ENCODE peak calls at places on chromosomes 1 and 21, in nine cellular contexts. One of them, this sample, is unnamed.

GRCh38 chr1:36172983-36173382 is 17.0 kb downstream of the MAP7D1 start:
- DNase-seq in pancreas: no peak
- DNase-seq in fibroblast of mammary gland: peak
- DNase-seq in hepatic stellate cell: peak
- DNase-seq in T-helper 17 cell: no peak
- DNase-seq in Daoy: peak
- DNase-seq in NCI-H2029: no peak
- DNase-seq in BJ: no peak
- DNase-seq in Peyer's patch: no peak
- DNase-seq in this sample: no peak

GRCh38 chr1:3530931-3531818 is 76.7 kb downstream of the ARHGEF16 start:
- DNase-seq in pancreas: peak
- DNase-seq in fibroblast of mammary gland: peak
- DNase-seq in hepatic stellate cell: peak
- DNase-seq in T-helper 17 cell: peak
- DNase-seq in Daoy: peak
- DNase-seq in NCI-H2029: no peak
- DNase-seq in BJ: no peak
- DNase-seq in Peyer's patch: peak
- DNase-seq in this sample: no peak

GRCh38 chr1:48470506-48470905 is 1.5 kb downstream of the SPATA6 start:
- DNase-seq in pancreas: no peak
- DNase-seq in fibroblast of mammary gland: peak
- DNase-seq in hepatic stellate cell: no peak
- DNase-seq in T-helper 17 cell: no peak
- DNase-seq in Daoy: peak
- DNase-seq in NCI-H2029: peak
- DNase-seq in BJ: no peak
- DNase-seq in Peyer's patch: no peak
- DNase-seq in this sample: no peak

GRCh38 chr1:197908695-197909336 is 6.4 kb downstream of the C1orf53 start:
- DNase-seq in pancreas: no peak
- DNase-seq in fibroblast of mammary gland: no peak
- DNase-seq in hepatic stellate cell: no peak
- DNase-seq in T-helper 17 cell: no peak
- DNase-seq in Daoy: no peak
- DNase-seq in NCI-H2029: no peak
- DNase-seq in BJ: no peak
- DNase-seq in Peyer's patch: no peak
- DNase-seq in this sample: no peak

GRCh38 chr1:118504867-118505266 is 319.8 kb upstream of the SPAG17 start:
- DNase-seq in pancreas: peak
- DNase-seq in fibroblast of mammary gland: no peak
- DNase-seq in hepatic stellate cell: no peak
- DNase-seq in T-helper 17 cell: no peak
- DNase-seq in Daoy: no peak
- DNase-seq in NCI-H2029: peak
- DNase-seq in BJ: no peak
- DNase-seq in Peyer's patch: no peak
- DNase-seq in this sample: no peak

GRCh38 chr1:64038965-64039926 is 164.2 kb upstream of the UBE2U start:
- DNase-seq in pancreas: no peak
- DNase-seq in fibroblast of mammary gland: peak
- DNase-seq in hepatic stellate cell: peak
- DNase-seq in T-helper 17 cell: no peak
- DNase-seq in Daoy: peak
- DNase-seq in NCI-H2029: peak
- DNase-seq in BJ: peak
- DNase-seq in Peyer's patch: no peak
- DNase-seq in this sample: no peak

GRCh38 chr21:25464275-25464674 is 143.0 kb downstream of the MRPL39 start:
- DNase-seq in pancreas: no peak
- DNase-seq in fibroblast of mammary gland: peak
- DNase-seq in hepatic stellate cell: no peak
- DNase-seq in T-helper 17 cell: no peak
- DNase-seq in Daoy: no peak
- DNase-seq in NCI-H2029: no peak
- DNase-seq in BJ: no peak
- DNase-seq in Peyer's patch: no peak
- DNase-seq in this sample: no peak

GRCh38 chr1:47772960-47773682 is 224.1 kb downstream of the TRABD2B start:
- DNase-seq in pancreas: no peak
- DNase-seq in fibroblast of mammary gland: no peak
- DNase-seq in hepatic stellate cell: no peak
- DNase-seq in T-helper 17 cell: no peak
- DNase-seq in Daoy: no peak
- DNase-seq in NCI-H2029: no peak
- DNase-seq in BJ: no peak
- DNase-seq in Peyer's patch: no peak
- DNase-seq in this sample: no peak

GRCh38 chr1:71273326-71273725 is 192.5 kb upstream of the ZRANB2 start:
- DNase-seq in pancreas: no peak
- DNase-seq in fibroblast of mammary gland: peak
- DNase-seq in hepatic stellate cell: no peak
- DNase-seq in T-helper 17 cell: no peak
- DNase-seq in Daoy: no peak
- DNase-seq in NCI-H2029: no peak
- DNase-seq in BJ: no peak
- DNase-seq in Peyer's patch: no peak
- DNase-seq in this sample: no peak

GRCh38 chr1:59504281-59504680 is 207.4 kb downstream of the FGGY start:
- DNase-seq in pancreas: no peak
- DNase-seq in fibroblast of mammary gland: no peak
- DNase-seq in hepatic stellate cell: no peak
- DNase-seq in T-helper 17 cell: no peak
- DNase-seq in Daoy: no peak
- DNase-seq in NCI-H2029: no peak
- DNase-seq in BJ: no peak
- DNase-seq in Peyer's patch: no peak
- DNase-seq in this sample: no peak

GRCh38 chr21:28884481-28884880 is 108.2 kb downstream of the LTN1 start:
- DNase-seq in pancreas: no peak
- DNase-seq in fibroblast of mammary gland: peak
- DNase-seq in hepatic stellate cell: no peak
- DNase-seq in T-helper 17 cell: no peak
- DNase-seq in Daoy: no peak
- DNase-seq in NCI-H2029: no peak
- DNase-seq in BJ: peak
- DNase-seq in Peyer's patch: no peak
- DNase-seq in this sample: no peak

GRCh38 chr1:32806315-32806714 is 10.8 kb downstream of the YARS1 start:
- DNase-seq in pancreas: no peak
- DNase-seq in fibroblast of mammary gland: no peak
- DNase-seq in hepatic stellate cell: no peak
- DNase-seq in T-helper 17 cell: no peak
- DNase-seq in Daoy: no peak
- DNase-seq in NCI-H2029: peak
- DNase-seq in BJ: no peak
- DNase-seq in Peyer's patch: no peak
- DNase-seq in this sample: no peak

GRCh38 chr1:62941780-62942179 is 157.8 kb downstream of the ATG4C start:
- DNase-seq in pancreas: no peak
- DNase-seq in fibroblast of mammary gland: no peak
- DNase-seq in hepatic stellate cell: no peak
- DNase-seq in T-helper 17 cell: no peak
- DNase-seq in Daoy: no peak
- DNase-seq in NCI-H2029: no peak
- DNase-seq in BJ: no peak
- DNase-seq in Peyer's patch: no peak
- DNase-seq in this sample: no peak

GRCh38 chr21:32141009-32141357 is 137.9 kb downstream of the MIS18A start:
- DNase-seq in pancreas: no peak
- DNase-seq in fibroblast of mammary gland: peak
- DNase-seq in hepatic stellate cell: no peak
- DNase-seq in T-helper 17 cell: no peak
- DNase-seq in Daoy: no peak
- DNase-seq in NCI-H2029: no peak
- DNase-seq in BJ: no peak
- DNase-seq in Peyer's patch: no peak
- DNase-seq in this sample: no peak

GRCh38 chr21:36134820-36135390 is at the start of gene CBR3:
- DNase-seq in pancreas: peak
- DNase-seq in fibroblast of mammary gland: peak
- DNase-seq in hepatic stellate cell: peak
- DNase-seq in T-helper 17 cell: peak
- DNase-seq in Daoy: peak
- DNase-seq in NCI-H2029: no peak
- DNase-seq in BJ: no peak
- DNase-seq in Peyer's patch: peak
- DNase-seq in this sample: peak

GRCh38 chr1:10704383-10704882 is 92.0 kb downstream of the CASZ1 start:
- DNase-seq in pancreas: no peak
- DNase-seq in fibroblast of mammary gland: no peak
- DNase-seq in hepatic stellate cell: no peak
- DNase-seq in T-helper 17 cell: no peak
- DNase-seq in Daoy: no peak
- DNase-seq in NCI-H2029: no peak
- DNase-seq in BJ: no peak
- DNase-seq in Peyer's patch: no peak
- DNase-seq in this sample: no peak

GRCh38 chr1:101451888-101452287 is 215.1 kb downstream of the S1PR1 start:
- DNase-seq in pancreas: no peak
- DNase-seq in fibroblast of mammary gland: no peak
- DNase-seq in hepatic stellate cell: no peak
- DNase-seq in T-helper 17 cell: no peak
- DNase-seq in Daoy: no peak
- DNase-seq in NCI-H2029: no peak
- DNase-seq in BJ: no peak
- DNase-seq in Peyer's patch: no peak
- DNase-seq in this sample: no peak

GRCh38 chr21:36628096-36628495 is 70.8 kb upstream of the SIM2 start:
- DNase-seq in pancreas: no peak
- DNase-seq in fibroblast of mammary gland: no peak
- DNase-seq in hepatic stellate cell: no peak
- DNase-seq in T-helper 17 cell: no peak
- DNase-seq in Daoy: no peak
- DNase-seq in NCI-H2029: no peak
- DNase-seq in BJ: no peak
- DNase-seq in Peyer's patch: no peak
- DNase-seq in this sample: no peak

GRCh38 chr1:151356668-151357067 is 9.6 kb upstream of the RFX5 start:
- DNase-seq in pancreas: no peak
- DNase-seq in fibroblast of mammary gland: no peak
- DNase-seq in hepatic stellate cell: no peak
- DNase-seq in T-helper 17 cell: no peak
- DNase-seq in Daoy: no peak
- DNase-seq in NCI-H2029: no peak
- DNase-seq in BJ: no peak
- DNase-seq in Peyer's patch: no peak
- DNase-seq in this sample: no peak

GRCh38 chr1:228867093-228867950 is 132.0 kb downstream of the RHOU start:
- DNase-seq in pancreas: no peak
- DNase-seq in fibroblast of mammary gland: no peak
- DNase-seq in hepatic stellate cell: no peak
- DNase-seq in T-helper 17 cell: no peak
- DNase-seq in Daoy: peak
- DNase-seq in NCI-H2029: no peak
- DNase-seq in BJ: no peak
- DNase-seq in Peyer's patch: no peak
- DNase-seq in this sample: no peak

GRCh38 chr1:40029608-40030007 is 10.9 kb upstream of the CAP1 start:
- DNase-seq in pancreas: no peak
- DNase-seq in fibroblast of mammary gland: no peak
- DNase-seq in hepatic stellate cell: no peak
- DNase-seq in T-helper 17 cell: no peak
- DNase-seq in Daoy: no peak
- DNase-seq in NCI-H2029: no peak
- DNase-seq in BJ: no peak
- DNase-seq in Peyer's patch: no peak
- DNase-seq in this sample: no peak

GRCh38 chr1:155044812-155045690 is 6.1 kb upstream of the ADAM15 start:
- DNase-seq in pancreas: peak
- DNase-seq in fibroblast of mammary gland: peak
- DNase-seq in hepatic stellate cell: peak
- DNase-seq in T-helper 17 cell: peak
- DNase-seq in Daoy: peak
- DNase-seq in NCI-H2029: peak
- DNase-seq in BJ: no peak
- DNase-seq in Peyer's patch: peak
- DNase-seq in this sample: peak

This sample was measured in immature natural killer cell.